ENCODE peak calls at places on chromosomes 11 and 22, in six cellular contexts. H is psoas muscle, I is bronchial epithelial cell, M is osteocyte, O is colonic mucosa, A is nephron progenitor cell. W is an unnamed sample.

GRCh38 chr11:113705871-113706654 is at the start of gene TMPRSS5:
- DNase-seq in A (no peak), O (no peak), I (no peak), M (no peak), H (no peak), W (no peak)

GRCh38 chr11:1857064-1857463 is 4.2 kb downstream of the LSP1 start:
- DNase-seq in H (no peak), A (no peak), O (no peak), M (no peak), I (no peak), W (no peak)

GRCh38 chr11:132284611-132285010 is 914.2 kb downstream of the NTM start:
- DNase-seq in I (no peak), A (no peak), O (no peak), H (no peak), M (no peak), W (no peak)

GRCh38 chr11:110818032-110818687 is 105.9 kb upstream of the ARHGAP20 start:
- DNase-seq in H (no peak), M (no peak), A (no peak), O (no peak), I (peak; percentile 86), W (no peak)

GRCh38 chr11:72343159-72343756 is 91.1 kb downstream of the CLPB start:
- DNase-seq in I (no peak), M (no peak), A (no peak), O (no peak), H (no peak), W (no peak)

GRCh38 chr22:36671398-36671797 is 32.2 kb downstream of the CACNG2 start:
- DNase-seq in O (no peak), I (no peak), A (no peak), H (no peak), M (no peak), W (no peak)

GRCh38 chr11:35058318-35058717 is 80.7 kb upstream of the CD44 start:
- DNase-seq in I (no peak), M (no peak), H (no peak), O (no peak), A (no peak), W (no peak)

GRCh38 chr11:88390254-88390653 is 52.7 kb upstream of the CTSC start:
- DNase-seq in H (no peak), I (no peak), O (no peak), A (no peak), M (no peak), W (no peak)

GRCh38 chr22:49751968-49752597 is 75.6 kb downstream of the BRD1 start:
- DNase-seq in A (no peak), O (no peak), M (no peak), I (no peak), H (no peak), W (no peak)

GRCh38 chr11:68935516-68936357 is 32.0 kb downstream of the IGHMBP2 start:
- DNase-seq in I (no peak), A (no peak), M (no peak), H (no peak), O (no peak), W (no peak)

DNA sequence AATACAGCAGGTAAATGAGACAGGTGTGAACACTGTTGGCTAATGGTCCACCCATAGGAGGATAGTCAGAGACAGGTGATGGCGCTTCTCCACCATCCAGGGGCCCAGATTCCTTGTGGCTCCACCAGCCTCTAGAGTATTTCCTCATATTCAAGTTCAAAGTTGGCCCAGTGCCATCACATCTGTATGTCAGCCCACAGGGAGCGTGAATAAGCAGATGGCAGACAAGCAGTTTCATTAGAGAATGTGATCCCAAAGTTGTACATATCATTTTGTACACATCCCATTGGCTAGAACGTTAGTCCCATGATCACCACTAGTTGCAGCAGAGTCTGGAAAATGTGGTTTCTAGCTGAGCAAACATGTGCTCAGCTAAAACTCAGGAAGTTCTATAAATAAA is 11.0 kb upstream of the CWF19L2 start:
- DNase-seq in H (no peak), M (no peak), I (peak; percentile 18), O (no peak), A (no peak), W (no peak)
- TF ChIP-seq CTCF in H (no peak), M (no peak), I (no peak), O (no peak), A (no peak), W (no peak)

GRCh38 chr11:37527545-37527944 is 929.5 kb upstream of the RAG2 start:
- DNase-seq in I (no peak), H (no peak), O (no peak), M (no peak), A (no peak), W (no peak)

DNA sequence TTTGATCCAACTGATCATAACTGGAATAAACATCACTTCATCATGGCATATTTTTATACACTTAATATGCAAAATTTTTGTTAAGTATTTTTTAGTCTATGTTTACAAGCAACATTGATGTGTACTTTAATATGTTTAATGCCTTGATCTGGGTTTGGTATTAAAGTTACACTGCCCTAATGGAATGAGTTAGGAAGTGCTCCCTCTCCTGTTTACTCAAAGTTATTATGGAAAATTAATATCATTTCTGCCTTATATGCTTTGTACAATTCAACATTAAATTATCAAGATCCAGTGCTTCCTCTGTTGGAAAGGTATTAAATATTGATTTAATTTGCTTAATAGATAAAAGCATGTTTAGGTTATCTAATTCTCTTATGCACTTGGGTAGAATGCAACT is 927.3 kb upstream of the RAG2 start:
- DNase-seq in A (no peak), H (no peak), M (no peak), I (peak; percentile 24), O (no peak), W (no peak)
- TF ChIP-seq CTCF in A (no peak), H (no peak), M (peak; percentile 47), I (no peak), O (no peak), W (no peak)

GRCh38 chr11:125364085-125364822 is 131.8 kb downstream of the FEZ1 start:
- DNase-seq in I (peak; percentile 60), A (no peak), O (no peak), M (no peak), H (no peak), W (no peak)
- TF ChIP-seq CTCF in I (no peak), A (no peak), O (no peak), M (peak; percentile 29), H (no peak), W (no peak)

DNA sequence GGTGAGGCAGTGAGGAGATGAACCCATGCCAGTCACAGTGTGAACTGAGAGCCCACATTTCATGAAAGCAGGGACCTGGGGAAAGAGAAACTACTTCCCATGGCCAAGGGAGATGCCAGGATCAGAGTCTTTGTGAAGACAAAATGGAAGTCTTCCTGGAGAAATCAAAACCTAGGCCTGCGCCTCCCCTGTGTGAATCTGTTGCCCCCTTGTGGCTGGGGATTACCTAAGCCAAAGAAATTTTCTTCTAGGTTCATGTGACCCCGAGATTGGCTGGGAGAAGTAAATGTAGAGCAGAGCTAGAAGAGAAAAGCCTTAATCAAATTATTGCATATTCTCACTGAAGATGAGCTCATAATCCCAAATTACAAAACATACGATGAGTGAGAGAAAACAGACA is 1075.3 kb downstream of the TBC1D22A start:
- DNase-seq in A (no peak), H (no peak), M (no peak), O (no peak), I (peak; percentile 3), W (no peak)
- TF ChIP-seq CTCF in A (peak; percentile 31), H (no peak), M (peak; percentile 12), O (peak; percentile 26), I (no peak), W (no peak)

GRCh38 chr11:32070707-32071106 is 20.2 kb upstream of the RCN1 start:
- DNase-seq in H (no peak), A (no peak), I (no peak), M (no peak), O (no peak), W (no peak)

GRCh38 chr11:32069361-32070058 is 21.4 kb upstream of the RCN1 start:
- DNase-seq in I (peak; percentile 22), M (no peak), A (no peak), H (no peak), O (no peak), W (no peak)

GRCh38 chr11:32068134-32068533 is 22.7 kb upstream of the RCN1 start:
- DNase-seq in I (no peak), H (no peak), M (no peak), O (no peak), A (no peak), W (no peak)

GRCh38 chr11:32072872-32073661 is 17.8 kb upstream of the RCN1 start:
- DNase-seq in I (no peak), A (peak; percentile 56), O (no peak), M (no peak), H (no peak), W (no peak)

DNA sequence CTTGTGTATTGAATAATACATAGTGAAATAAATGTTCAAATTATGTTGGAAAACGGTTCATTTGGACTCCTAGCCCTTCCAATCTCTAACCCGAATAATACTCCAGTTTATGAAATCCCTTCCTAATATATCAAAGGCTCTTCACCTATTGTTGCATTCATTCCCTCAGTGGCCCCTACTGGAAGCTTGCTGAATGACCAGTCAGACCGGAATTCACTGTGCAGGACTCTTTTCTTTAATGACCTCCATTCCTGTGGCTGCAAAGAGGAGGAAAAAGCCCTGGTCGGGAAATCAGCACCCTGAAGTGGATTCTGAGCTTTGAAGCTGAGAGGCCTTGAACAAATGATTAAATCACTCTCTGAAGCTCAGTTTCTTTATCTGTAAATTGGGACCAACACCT is 19.1 kb upstream of the RCN1 start:
- DNase-seq in O (no peak), A (no peak), H (no peak), M (no peak), I (peak; percentile 43), W (no peak)
- TF ChIP-seq CTCF in O (no peak), A (peak; percentile 42), H (no peak), M (peak; percentile 54), I (peak; percentile 43), W (no peak)